ENCODE peak calls at places on chromosomes 11 and 22, in seven cellular contexts. One of them, this sample, is unnamed.

GRCh38 chr22:48892571-48893287 is 934.9 kb downstream of the BRD1 start:
- DNase-seq in Caco-2: peak
- DNase-seq in IMR-90: no peak
- DNase-seq in lower lobe of right lung: no peak
- DNase-seq in esophagus muscularis mucosa: peak
- DNase-seq in endothelial cell: no peak
- DNase-seq in coronary artery: peak
- DNase-seq in this sample: no peak

GRCh38 chr11:125579811-125580210 is 10.5 kb downstream of the EI24 start:
- DNase-seq in coronary artery: no peak
- DNase-seq in esophagus muscularis mucosa: no peak
- DNase-seq in endothelial cell: no peak
- DNase-seq in Caco-2: no peak
- DNase-seq in IMR-90: no peak
- DNase-seq in lower lobe of right lung: no peak
- DNase-seq in this sample: no peak

GRCh38 chr22:30079952-30080533 is at the start of gene HORMAD2:
- DNase-seq in Caco-2: no peak
- DNase-seq in lower lobe of right lung: peak
- DNase-seq in esophagus muscularis mucosa: no peak
- DNase-seq in endothelial cell: peak
- DNase-seq in coronary artery: no peak
- DNase-seq in IMR-90: no peak
- DNase-seq in this sample: no peak

GRCh38 chr22:20046730-20047129 is 25.8 kb downstream of the TANGO2 start:
- DNase-seq in IMR-90: no peak
- DNase-seq in endothelial cell: no peak
- DNase-seq in lower lobe of right lung: no peak
- DNase-seq in coronary artery: no peak
- DNase-seq in esophagus muscularis mucosa: no peak
- DNase-seq in Caco-2: no peak
- DNase-seq in this sample: no peak

GRCh38 chr11:2553886-2554285 is 109.1 kb downstream of the KCNQ1 start:
- DNase-seq in esophagus muscularis mucosa: no peak
- DNase-seq in endothelial cell: no peak
- DNase-seq in lower lobe of right lung: peak
- DNase-seq in Caco-2: peak
- DNase-seq in coronary artery: no peak
- DNase-seq in IMR-90: no peak
- DNase-seq in this sample: no peak

GRCh38 chr11:126461996-126462395 is 106.5 kb downstream of the ST3GAL4 start:
- DNase-seq in endothelial cell: no peak
- DNase-seq in esophagus muscularis mucosa: no peak
- DNase-seq in lower lobe of right lung: no peak
- DNase-seq in Caco-2: no peak
- DNase-seq in coronary artery: no peak
- DNase-seq in IMR-90: no peak
- DNase-seq in this sample: no peak

GRCh38 chr22:22156716-22157499 is 87.7 kb upstream of the VPREB1 start:
- DNase-seq in IMR-90: peak
- DNase-seq in Caco-2: peak
- DNase-seq in endothelial cell: peak
- DNase-seq in lower lobe of right lung: peak
- DNase-seq in esophagus muscularis mucosa: no peak
- DNase-seq in coronary artery: no peak
- DNase-seq in this sample: no peak

GRCh38 chr11:6606471-6607189 is 3.1 kb downstream of the ILK start:
- DNase-seq in esophagus muscularis mucosa: peak
- DNase-seq in endothelial cell: peak
- DNase-seq in Caco-2: peak
- DNase-seq in IMR-90: peak
- DNase-seq in lower lobe of right lung: peak
- DNase-seq in coronary artery: peak
- DNase-seq in this sample: peak

GRCh38 chr11:20363500-20364411 is at the start of gene HTATIP2:
- DNase-seq in Caco-2: peak
- DNase-seq in endothelial cell: peak
- DNase-seq in esophagus muscularis mucosa: no peak
- DNase-seq in lower lobe of right lung: peak
- DNase-seq in coronary artery: peak
- DNase-seq in IMR-90: peak
- DNase-seq in this sample: no peak

GRCh38 chr11:73983764-73984543 is 1.3 kb upstream of the UCP2 start:
- DNase-seq in IMR-90: no peak
- DNase-seq in coronary artery: no peak
- DNase-seq in esophagus muscularis mucosa: no peak
- DNase-seq in endothelial cell: no peak
- DNase-seq in Caco-2: peak
- DNase-seq in lower lobe of right lung: no peak
- DNase-seq in this sample: no peak

GRCh38 chr11:19725379-19726079 is 12.9 kb downstream of the NAV2 start:
- DNase-seq in coronary artery: peak
- DNase-seq in lower lobe of right lung: peak
- DNase-seq in esophagus muscularis mucosa: no peak
- DNase-seq in endothelial cell: no peak
- DNase-seq in IMR-90: no peak
- DNase-seq in Caco-2: peak
- DNase-seq in this sample: no peak

GRCh38 chr11:112725636-112726035 is 235.6 kb upstream of the NCAM1 start:
- DNase-seq in esophagus muscularis mucosa: peak
- DNase-seq in lower lobe of right lung: no peak
- DNase-seq in endothelial cell: no peak
- DNase-seq in coronary artery: no peak
- DNase-seq in Caco-2: no peak
- DNase-seq in IMR-90: no peak
- DNase-seq in this sample: no peak

GRCh38 chr11:111459506-111460270 is 52.5 kb downstream of the BTG4 start:
- DNase-seq in coronary artery: peak
- DNase-seq in IMR-90: no peak
- DNase-seq in endothelial cell: no peak
- DNase-seq in lower lobe of right lung: no peak
- DNase-seq in Caco-2: peak
- DNase-seq in esophagus muscularis mucosa: peak
- DNase-seq in this sample: no peak

GRCh38 chr22:24514241-24515024 is 19.3 kb downstream of the UPB1 start:
- DNase-seq in endothelial cell: no peak
- DNase-seq in lower lobe of right lung: no peak
- DNase-seq in esophagus muscularis mucosa: no peak
- DNase-seq in Caco-2: peak
- DNase-seq in IMR-90: no peak
- DNase-seq in coronary artery: no peak
- DNase-seq in this sample: no peak

GRCh38 chr11:133903875-133904817 is 52.6 kb downstream of the IGSF9B start:
- DNase-seq in esophagus muscularis mucosa: no peak
- DNase-seq in endothelial cell: no peak
- DNase-seq in lower lobe of right lung: peak
- DNase-seq in Caco-2: peak
- DNase-seq in coronary artery: no peak
- DNase-seq in IMR-90: no peak
- DNase-seq in this sample: no peak

GRCh38 chr11:129202646-129203045 is 10.5 kb upstream of the ARHGAP32 start:
- DNase-seq in lower lobe of right lung: no peak
- DNase-seq in esophagus muscularis mucosa: no peak
- DNase-seq in coronary artery: no peak
- DNase-seq in IMR-90: no peak
- DNase-seq in Caco-2: no peak
- DNase-seq in endothelial cell: no peak
- DNase-seq in this sample: no peak

GRCh38 chr22:44182591-44183588 is 2.2 kb downstream of the PARVG start:
- DNase-seq in IMR-90: no peak
- DNase-seq in lower lobe of right lung: peak
- DNase-seq in esophagus muscularis mucosa: no peak
- DNase-seq in Caco-2: no peak
- DNase-seq in coronary artery: no peak
- DNase-seq in endothelial cell: no peak
- DNase-seq in this sample: no peak

GRCh38 chr11:96338910-96339703 is 3.9 kb downstream of the MAML2 start:
- DNase-seq in lower lobe of right lung: peak
- DNase-seq in endothelial cell: no peak
- DNase-seq in Caco-2: no peak
- DNase-seq in IMR-90: peak
- DNase-seq in esophagus muscularis mucosa: no peak
- DNase-seq in coronary artery: peak
- DNase-seq in this sample: no peak

GRCh38 chr11:67357831-67358555 is 4.6 kb upstream of the POLD4 start:
- DNase-seq in Caco-2: no peak
- DNase-seq in endothelial cell: no peak
- DNase-seq in IMR-90: peak
- DNase-seq in lower lobe of right lung: no peak
- DNase-seq in esophagus muscularis mucosa: no peak
- DNase-seq in coronary artery: no peak
- DNase-seq in this sample: no peak

GRCh38 chr22:27318516-27318915 is 483.0 kb downstream of the MN1 start:
- DNase-seq in coronary artery: no peak
- DNase-seq in Caco-2: peak
- DNase-seq in endothelial cell: no peak
- DNase-seq in lower lobe of right lung: no peak
- DNase-seq in IMR-90: peak
- DNase-seq in esophagus muscularis mucosa: no peak
- DNase-seq in this sample: no peak

DNA sequence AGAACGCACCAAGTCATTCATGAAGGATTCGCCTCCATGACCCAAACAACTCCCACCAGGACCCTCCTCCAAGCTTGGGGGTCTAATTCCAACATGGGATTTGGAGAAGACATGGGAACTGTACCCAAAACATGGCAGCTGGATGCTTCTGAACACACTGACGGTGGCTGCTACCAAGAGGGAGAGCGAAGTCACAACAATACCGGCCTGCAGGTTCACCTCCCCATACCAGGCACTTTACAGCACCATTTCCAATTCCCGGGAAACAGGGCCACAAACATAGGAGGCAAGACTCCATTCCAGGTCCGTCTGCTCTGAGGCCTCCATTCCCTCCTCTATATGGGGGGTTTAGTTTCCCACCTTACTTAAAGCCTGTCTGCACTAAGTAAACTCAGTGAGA is 75.8 kb downstream of the LINC01488 start:
- DNase-seq in IMR-90: no peak
- DNase-seq in esophagus muscularis mucosa: no peak
- DNase-seq in Caco-2: peak
- DNase-seq in coronary artery: peak
- DNase-seq in lower lobe of right lung: no peak
- DNase-seq in endothelial cell: no peak
- DNase-seq in this sample: no peak
- TF ChIP-seq CTCF in IMR-90: no peak
- TF ChIP-seq CTCF in esophagus muscularis mucosa: no peak
- TF ChIP-seq CTCF in Caco-2: no peak
- TF ChIP-seq CTCF in coronary artery: no peak
- TF ChIP-seq CTCF in lower lobe of right lung: no peak
- TF ChIP-seq CTCF in endothelial cell: no peak
- TF ChIP-seq CTCF in this sample: no peak

DNA sequence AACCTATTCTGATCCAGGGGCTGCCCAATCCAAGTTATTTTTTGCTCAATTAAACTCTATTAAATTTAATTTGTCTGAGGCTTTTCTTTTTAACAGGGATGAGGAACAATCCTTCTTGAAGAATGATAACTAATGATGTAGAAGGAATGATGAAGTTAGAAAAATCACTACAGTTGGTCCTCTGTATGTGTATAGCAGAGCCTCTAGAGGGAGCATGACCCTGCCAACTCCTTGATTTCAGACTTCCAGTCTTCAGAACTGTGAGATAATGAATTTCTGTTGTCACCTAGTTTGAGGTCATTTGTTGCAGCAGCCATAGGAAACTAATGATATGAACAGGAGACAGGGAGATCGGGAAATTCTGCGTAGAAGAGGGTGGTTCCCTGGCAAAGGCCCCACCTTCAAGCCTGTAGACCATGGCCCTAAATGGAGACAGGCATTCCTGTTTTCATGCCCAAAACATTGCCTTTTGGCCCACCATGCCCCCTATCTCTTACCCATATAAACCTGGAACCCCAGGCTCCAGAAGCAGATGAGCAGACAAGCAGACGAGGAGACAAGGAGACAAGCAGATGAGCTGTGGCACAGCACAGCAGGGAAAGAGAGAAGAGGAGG is 7.7 kb upstream of the QSER1 start:
- DNase-seq in lower lobe of right lung: no peak
- DNase-seq in IMR-90: no peak
- DNase-seq in esophagus muscularis mucosa: no peak
- DNase-seq in Caco-2: no peak
- DNase-seq in endothelial cell: no peak
- DNase-seq in coronary artery: no peak
- DNase-seq in this sample: no peak
- TF ChIP-seq CTCF in lower lobe of right lung: peak
- TF ChIP-seq CTCF in IMR-90: peak
- TF ChIP-seq CTCF in esophagus muscularis mucosa: no peak
- TF ChIP-seq CTCF in Caco-2: peak
- TF ChIP-seq CTCF in endothelial cell: no peak
- TF ChIP-seq CTCF in coronary artery: no peak
- TF ChIP-seq CTCF in this sample: no peak

GRCh38 chr22:50361688-50362087 is 18.6 kb downstream of the PPP6R2 start:
- DNase-seq in endothelial cell: no peak
- DNase-seq in coronary artery: no peak
- DNase-seq in lower lobe of right lung: no peak
- DNase-seq in Caco-2: no peak
- DNase-seq in esophagus muscularis mucosa: no peak
- DNase-seq in IMR-90: no peak
- DNase-seq in this sample: no peak

GRCh38 chr22:50363411-50364194 is 20.5 kb downstream of the PPP6R2 start:
- DNase-seq in lower lobe of right lung: no peak
- DNase-seq in IMR-90: no peak
- DNase-seq in Caco-2: no peak
- DNase-seq in esophagus muscularis mucosa: no peak
- DNase-seq in coronary artery: no peak
- DNase-seq in endothelial cell: no peak
- DNase-seq in this sample: no peak

GRCh38 chr22:50360578-50360977 is 17.5 kb downstream of the PPP6R2 start:
- DNase-seq in lower lobe of right lung: no peak
- DNase-seq in IMR-90: no peak
- DNase-seq in esophagus muscularis mucosa: no peak
- DNase-seq in coronary artery: no peak
- DNase-seq in Caco-2: no peak
- DNase-seq in endothelial cell: no peak
- DNase-seq in this sample: no peak

GRCh38 chr22:50357756-50358155 is 14.6 kb downstream of the PPP6R2 start:
- DNase-seq in esophagus muscularis mucosa: no peak
- DNase-seq in Caco-2: no peak
- DNase-seq in IMR-90: no peak
- DNase-seq in lower lobe of right lung: no peak
- DNase-seq in coronary artery: no peak
- DNase-seq in endothelial cell: no peak
- DNase-seq in this sample: no peak

DNA sequence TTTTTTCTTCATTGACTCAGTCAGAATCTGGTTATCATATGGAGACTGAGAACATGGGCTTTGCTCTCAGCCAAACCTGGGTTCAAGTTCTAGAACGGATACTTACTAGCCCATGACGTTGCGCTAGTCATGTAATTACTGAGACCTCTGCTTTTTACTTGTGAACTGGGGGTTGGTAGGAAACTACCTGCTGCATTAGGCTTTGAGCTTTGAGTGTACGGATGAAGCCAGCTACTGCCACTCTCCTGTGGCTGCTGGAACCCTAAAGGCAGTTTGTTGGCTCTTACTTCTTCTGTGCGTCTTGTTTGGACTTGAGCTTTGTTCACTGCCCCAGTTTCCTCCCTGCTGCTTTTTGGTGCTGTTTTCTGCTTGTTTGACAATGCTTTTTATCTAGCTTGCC is 18.1 kb downstream of the PPP6R2 start:
- DNase-seq in endothelial cell: no peak
- DNase-seq in IMR-90: no peak
- DNase-seq in lower lobe of right lung: no peak
- DNase-seq in coronary artery: no peak
- DNase-seq in esophagus muscularis mucosa: no peak
- DNase-seq in Caco-2: no peak
- DNase-seq in this sample: no peak
- TF ChIP-seq CTCF in endothelial cell: no peak
- TF ChIP-seq CTCF in IMR-90: no peak
- TF ChIP-seq CTCF in lower lobe of right lung: no peak
- TF ChIP-seq CTCF in coronary artery: no peak
- TF ChIP-seq CTCF in esophagus muscularis mucosa: no peak
- TF ChIP-seq CTCF in Caco-2: no peak
- TF ChIP-seq CTCF in this sample: no peak

GRCh38 chr22:17060126-17060525 is 24.7 kb upstream of the IL17RA start:
- DNase-seq in esophagus muscularis mucosa: no peak
- DNase-seq in Caco-2: no peak
- DNase-seq in lower lobe of right lung: no peak
- DNase-seq in coronary artery: no peak
- DNase-seq in IMR-90: no peak
- DNase-seq in endothelial cell: no peak
- DNase-seq in this sample: no peak
- TF ChIP-seq CTCF in esophagus muscularis mucosa: no peak
- TF ChIP-seq CTCF in Caco-2: no peak
- TF ChIP-seq CTCF in lower lobe of right lung: no peak
- TF ChIP-seq CTCF in coronary artery: no peak
- TF ChIP-seq CTCF in IMR-90: no peak
- TF ChIP-seq CTCF in endothelial cell: no peak
- TF ChIP-seq CTCF in this sample: no peak